ENCODE peak calls at places on chromosomes 12 and 14, in six cellular contexts. One of them, this sample, is unnamed.

GRCh38 chr14:68814376-68815287 is 21.8 kb upstream of the ZFP36L1 start:
- DNase-seq in GM12878: peak
- DNase-seq in neural progenitor cell: peak
- DNase-seq in dorsolateral prefrontal cortex: no peak
- DNase-seq in WTC11: peak
- DNase-seq in lower lobe of right lung: peak
- DNase-seq in this sample: no peak

GRCh38 chr14:68864301-68864810 is 71.5 kb upstream of the ZFP36L1 start:
- DNase-seq in GM12878: no peak
- DNase-seq in neural progenitor cell: no peak
- DNase-seq in dorsolateral prefrontal cortex: no peak
- DNase-seq in WTC11: no peak
- DNase-seq in lower lobe of right lung: no peak
- DNase-seq in this sample: no peak

GRCh38 chr14:79037593-79037992 is 867.4 kb downstream of the NRXN3 start:
- DNase-seq in GM12878: no peak
- DNase-seq in neural progenitor cell: no peak
- DNase-seq in dorsolateral prefrontal cortex: no peak
- DNase-seq in WTC11: no peak
- DNase-seq in lower lobe of right lung: no peak
- DNase-seq in this sample: no peak

GRCh38 chr12:98758331-98758730 is 113.2 kb downstream of the APAF1 start:
- DNase-seq in GM12878: no peak
- DNase-seq in neural progenitor cell: no peak
- DNase-seq in dorsolateral prefrontal cortex: peak
- DNase-seq in WTC11: no peak
- DNase-seq in lower lobe of right lung: no peak
- DNase-seq in this sample: no peak

GRCh38 chr12:104535383-104535782 is 78.6 kb downstream of the CHST11 start:
- DNase-seq in GM12878: no peak
- DNase-seq in neural progenitor cell: no peak
- DNase-seq in dorsolateral prefrontal cortex: no peak
- DNase-seq in WTC11: no peak
- DNase-seq in lower lobe of right lung: no peak
- DNase-seq in this sample: no peak

GRCh38 chr12:104011265-104011664 is 38.7 kb downstream of the GLT8D2 start:
- DNase-seq in GM12878: no peak
- DNase-seq in neural progenitor cell: no peak
- DNase-seq in dorsolateral prefrontal cortex: no peak
- DNase-seq in WTC11: no peak
- DNase-seq in lower lobe of right lung: no peak
- DNase-seq in this sample: no peak

GRCh38 chr12:7374423-7375144 is 69.4 kb downstream of the CD163L1 start:
- DNase-seq in GM12878: no peak
- DNase-seq in neural progenitor cell: peak
- DNase-seq in dorsolateral prefrontal cortex: no peak
- DNase-seq in WTC11: peak
- DNase-seq in lower lobe of right lung: peak
- DNase-seq in this sample: no peak

GRCh38 chr14:60563113-60563512 is 54.2 kb downstream of the SIX6 start:
- DNase-seq in GM12878: no peak
- DNase-seq in neural progenitor cell: no peak
- DNase-seq in dorsolateral prefrontal cortex: no peak
- DNase-seq in WTC11: no peak
- DNase-seq in lower lobe of right lung: no peak
- DNase-seq in this sample: no peak

GRCh38 chr14:75627406-75627805 is 33.3 kb downstream of the ERG28 start:
- DNase-seq in GM12878: no peak
- DNase-seq in neural progenitor cell: no peak
- DNase-seq in dorsolateral prefrontal cortex: no peak
- DNase-seq in WTC11: no peak
- DNase-seq in lower lobe of right lung: no peak
- DNase-seq in this sample: no peak

GRCh38 chr12:5964913-5965900 is 20.1 kb upstream of the ANO2 start:
- DNase-seq in GM12878: no peak
- DNase-seq in neural progenitor cell: no peak
- DNase-seq in dorsolateral prefrontal cortex: no peak
- DNase-seq in WTC11: no peak
- DNase-seq in lower lobe of right lung: no peak
- DNase-seq in this sample: no peak

GRCh38 chr12:13135336-13136178 is 32.1 kb upstream of the GSG1 start:
- DNase-seq in GM12878: no peak
- DNase-seq in neural progenitor cell: no peak
- DNase-seq in dorsolateral prefrontal cortex: peak
- DNase-seq in WTC11: peak
- DNase-seq in lower lobe of right lung: peak
- DNase-seq in this sample: no peak

GRCh38 chr14:81323094-81323493 is 77.0 kb downstream of the STON2 start:
- DNase-seq in GM12878: no peak
- DNase-seq in neural progenitor cell: no peak
- DNase-seq in dorsolateral prefrontal cortex: no peak
- DNase-seq in WTC11: no peak
- DNase-seq in lower lobe of right lung: no peak
- DNase-seq in this sample: no peak

GRCh38 chr12:115135800-115136211 is 451.8 kb upstream of the TBX3 start:
- DNase-seq in GM12878: no peak
- DNase-seq in neural progenitor cell: no peak
- DNase-seq in dorsolateral prefrontal cortex: peak
- DNase-seq in WTC11: no peak
- DNase-seq in lower lobe of right lung: peak
- DNase-seq in this sample: no peak

GRCh38 chr12:114430306-114430705 is 24.4 kb upstream of the TBX5 start:
- DNase-seq in GM12878: no peak
- DNase-seq in neural progenitor cell: no peak
- DNase-seq in dorsolateral prefrontal cortex: no peak
- DNase-seq in WTC11: no peak
- DNase-seq in lower lobe of right lung: no peak
- DNase-seq in this sample: no peak

GRCh38 chr12:56271031-56271430 is 4.3 kb downstream of the COQ10A start:
- DNase-seq in GM12878: no peak
- DNase-seq in neural progenitor cell: peak
- DNase-seq in dorsolateral prefrontal cortex: no peak
- DNase-seq in WTC11: no peak
- DNase-seq in lower lobe of right lung: no peak
- DNase-seq in this sample: no peak

DNA sequence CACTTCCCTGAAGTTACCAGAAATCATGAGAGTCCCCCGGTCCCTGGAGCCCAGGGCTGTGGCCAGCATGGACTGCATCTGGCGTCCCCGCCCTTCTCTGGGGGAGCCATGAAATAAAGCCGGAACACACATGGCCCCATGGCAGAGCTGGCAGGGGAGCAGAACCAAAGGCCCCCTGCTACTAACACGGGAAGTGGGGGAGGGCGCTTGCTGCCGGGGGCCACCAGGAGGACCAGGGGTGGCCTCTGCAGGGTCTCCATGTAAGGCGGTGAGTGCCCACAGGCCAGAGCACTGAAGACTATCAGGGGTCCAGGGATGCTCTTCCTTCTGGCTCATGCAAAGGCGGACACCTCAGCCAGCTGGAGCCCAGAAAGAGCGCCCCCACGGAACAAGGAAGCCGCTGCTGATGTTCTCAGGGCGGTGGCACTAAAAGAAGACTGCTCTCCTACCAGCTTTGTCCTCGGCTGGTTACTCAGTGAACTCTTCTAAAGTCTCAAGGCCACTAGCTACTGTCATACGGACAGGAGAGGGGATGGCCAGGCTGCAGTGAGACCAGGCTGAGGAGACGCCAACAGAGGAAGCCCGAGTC is 59.8 kb downstream of the CCDC88C start:
- DNase-seq in GM12878: no peak
- DNase-seq in neural progenitor cell: no peak
- DNase-seq in dorsolateral prefrontal cortex: no peak
- DNase-seq in WTC11: no peak
- DNase-seq in lower lobe of right lung: no peak
- DNase-seq in this sample: no peak
- TF ChIP-seq CTCF in GM12878: no peak
- TF ChIP-seq CTCF in neural progenitor cell: no peak
- TF ChIP-seq CTCF in dorsolateral prefrontal cortex: no peak
- TF ChIP-seq CTCF in WTC11: no peak
- TF ChIP-seq CTCF in lower lobe of right lung: no peak
- TF ChIP-seq CTCF in this sample: no peak

DNA sequence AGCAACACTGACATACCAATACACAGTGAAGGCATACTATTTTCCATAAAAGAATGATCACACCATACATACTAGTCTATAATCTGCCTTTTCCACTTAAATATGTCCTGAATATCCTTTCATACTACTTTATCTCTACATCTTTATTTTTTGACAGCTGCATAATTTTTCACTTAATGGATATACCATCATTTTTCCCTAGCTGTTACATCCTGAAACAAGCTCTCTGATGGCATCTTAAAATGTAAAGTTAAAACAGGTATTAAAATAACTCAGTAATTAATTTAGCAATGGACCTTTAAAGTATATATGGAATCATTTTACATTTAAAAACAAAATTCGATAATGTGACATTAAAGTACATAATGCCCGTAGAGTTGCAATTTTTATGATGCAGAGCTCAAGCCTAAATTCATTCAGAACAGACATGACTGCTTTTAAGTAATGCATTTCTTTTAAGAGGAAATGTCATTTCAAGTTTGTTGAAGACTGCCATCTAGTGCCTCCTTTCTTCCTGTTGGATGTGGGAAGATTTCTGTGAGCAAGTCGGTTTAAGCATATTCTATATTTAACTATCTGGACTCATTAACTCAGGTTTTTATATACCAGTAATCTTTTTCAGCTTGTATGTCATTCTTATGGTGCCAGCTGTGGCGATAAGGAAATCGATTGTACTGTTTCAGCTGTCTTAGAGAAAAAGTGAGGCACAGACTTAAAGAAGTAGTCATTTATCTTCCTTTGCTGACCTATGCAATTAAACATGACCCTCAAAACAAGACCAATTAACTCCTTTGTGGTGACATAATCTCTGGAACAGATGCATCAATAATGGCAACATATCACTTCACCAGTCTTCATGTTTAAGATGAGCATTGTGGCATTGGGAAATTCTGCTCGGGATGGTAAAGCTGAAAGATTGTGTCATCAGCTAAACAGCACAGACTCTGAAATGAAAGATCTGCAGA is 20.3 kb downstream of the PRICKLE1 start:
- DNase-seq in GM12878: peak
- DNase-seq in neural progenitor cell: peak
- DNase-seq in dorsolateral prefrontal cortex: no peak
- DNase-seq in WTC11: no peak
- DNase-seq in lower lobe of right lung: no peak
- DNase-seq in this sample: no peak
- TF ChIP-seq CTCF in GM12878: peak
- TF ChIP-seq CTCF in neural progenitor cell: peak
- TF ChIP-seq CTCF in dorsolateral prefrontal cortex: peak
- TF ChIP-seq CTCF in WTC11: peak
- TF ChIP-seq CTCF in lower lobe of right lung: peak
- TF ChIP-seq CTCF in this sample: no peak

GRCh38 chr14:52618602-52619001 is 66.0 kb downstream of the GPR137C start:
- DNase-seq in GM12878: no peak
- DNase-seq in neural progenitor cell: no peak
- DNase-seq in dorsolateral prefrontal cortex: no peak
- DNase-seq in WTC11: no peak
- DNase-seq in lower lobe of right lung: no peak
- DNase-seq in this sample: no peak
- TF ChIP-seq CTCF in GM12878: no peak
- TF ChIP-seq CTCF in neural progenitor cell: no peak
- TF ChIP-seq CTCF in dorsolateral prefrontal cortex: no peak
- TF ChIP-seq CTCF in WTC11: no peak
- TF ChIP-seq CTCF in lower lobe of right lung: no peak
- TF ChIP-seq CTCF in this sample: no peak

DNA sequence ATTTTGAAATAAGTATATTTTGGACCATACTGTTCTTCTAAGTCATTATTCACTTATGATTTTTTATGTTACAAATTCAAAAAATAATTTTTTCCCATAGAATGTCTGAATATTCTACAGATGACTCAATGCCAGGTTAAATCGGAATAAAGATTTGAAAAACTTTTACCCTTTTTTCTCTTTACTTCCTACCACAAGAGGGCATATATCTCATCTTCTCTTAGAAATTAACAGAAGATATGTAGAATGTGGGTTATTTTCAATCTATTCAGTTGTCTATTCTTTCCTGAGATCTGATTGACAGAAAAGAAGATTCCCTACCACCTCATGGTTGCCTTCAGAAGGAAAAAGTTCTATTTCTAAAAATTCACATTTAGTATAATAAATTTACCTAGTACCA is 53.0 kb upstream of the KITLG start:
- DNase-seq in GM12878: no peak
- DNase-seq in neural progenitor cell: no peak
- DNase-seq in dorsolateral prefrontal cortex: no peak
- DNase-seq in WTC11: no peak
- DNase-seq in lower lobe of right lung: no peak
- DNase-seq in this sample: no peak
- TF ChIP-seq CTCF in GM12878: no peak
- TF ChIP-seq CTCF in neural progenitor cell: peak
- TF ChIP-seq CTCF in dorsolateral prefrontal cortex: peak
- TF ChIP-seq CTCF in WTC11: no peak
- TF ChIP-seq CTCF in lower lobe of right lung: no peak
- TF ChIP-seq CTCF in this sample: no peak

This sample was measured in natural killer cell.